ENCODE peak calls at places on chromosomes 2 and 18, in nine cellular contexts. P, Z, L, Y, Q, V, M, W and G are unnamed samples.

GRCh38 chr18:38545071-38545470 is 979.5 kb upstream of the CELF4 start:
- DNase-seq in W (no peak), M (no peak), L (peak), Z (no peak), P (no peak), V (no peak), Y (no peak), Q (no peak), G (no peak)

GRCh38 chr2:234335676-234336228 is 161.1 kb downstream of the ARL4C start:
- DNase-seq in Q (peak), V (no peak), W (no peak), Z (peak), Y (no peak), L (no peak), P (peak), M (no peak), G (no peak)

GRCh38 chr2:231642631-231643493 is 50.2 kb downstream of the TEX44 start:
- DNase-seq in V (no peak), Z (peak), P (peak), W (peak), L (peak), Q (peak), Y (no peak), M (peak), G (no peak)

GRCh38 chr18:46916551-46917107 is 678 bp downstream of the PIAS2 start:
- DNase-seq in Y (no peak), V (no peak), Q (no peak), P (peak), W (no peak), M (no peak), Z (no peak), L (peak), G (peak)

GRCh38 chr2:50979495-50979894 is 52.4 kb downstream of the NRXN1 start:
- DNase-seq in Z (no peak), V (no peak), W (no peak), P (no peak), Q (no peak), L (no peak), Y (no peak), M (no peak), G (no peak)

GRCh38 chr2:239368906-239369584 is 31.8 kb downstream of the HDAC4 start:
- DNase-seq in P (no peak), Z (no peak), Q (no peak), L (no peak), V (no peak), M (no peak), Y (no peak), W (no peak), G (no peak)

GRCh38 chr18:69898241-69898861 is 49.3 kb downstream of the CD226 start:
- DNase-seq in Y (no peak), L (peak), V (no peak), Q (no peak), Z (no peak), W (no peak), P (no peak), M (no peak), G (peak)

GRCh38 chr2:181573140-181573736 is 83.7 kb downstream of the CERKL start:
- DNase-seq in P (peak), V (no peak), L (peak), M (peak), Q (no peak), Y (no peak), W (no peak), Z (no peak), G (no peak)

GRCh38 chr18:57839942-57840381 is 36.8 kb upstream of the ATP8B1 start:
- DNase-seq in Q (no peak), Z (no peak), L (no peak), V (no peak), W (no peak), Y (no peak), P (peak), M (no peak), G (no peak)

GRCh38 chr18:31478688-31479087 is 19.3 kb upstream of the DSG2 start:
- DNase-seq in Z (no peak), W (no peak), P (no peak), L (no peak), V (no peak), Y (no peak), M (no peak), Q (no peak), G (no peak)

GRCh38 chr2:48510329-48510728 is 19.6 kb upstream of the STON1 start:
- DNase-seq in V (no peak), Y (no peak), Z (no peak), W (no peak), L (no peak), Q (no peak), P (peak), M (no peak), G (no peak)

GRCh38 chr2:16008856-16009255 is 68.5 kb downstream of the MYCN start:
- DNase-seq in P (no peak), Z (no peak), Y (no peak), Q (no peak), V (no peak), M (no peak), L (no peak), W (no peak), G (no peak)

GRCh38 chr2:201466050-201466660 is 14.6 kb downstream of the STRADB start:
- DNase-seq in L (no peak), Y (no peak), M (no peak), P (peak), Z (no peak), V (no peak), Q (no peak), W (no peak), G (no peak)

GRCh38 chr2:206728277-206729199 is 10.3 kb upstream of the DYTN start:
- DNase-seq in P (no peak), W (no peak), Z (no peak), M (peak), V (no peak), Y (no peak), Q (no peak), L (peak), G (no peak)

GRCh38 chr2:70087703-70088507 is 628 bp downstream of the PCBP1 start:
- DNase-seq in W (peak), P (peak), Y (no peak), Z (peak), V (peak), L (peak), Q (peak), M (no peak), G (no peak)

GRCh38 chr18:10927980-10928605 is 221.3 kb downstream of the PIEZO2 start:
- DNase-seq in L (no peak), Z (no peak), P (no peak), M (no peak), Y (no peak), W (no peak), V (no peak), Q (no peak), G (no peak)
- TF ChIP-seq POLR2A in L (no peak), Z (no peak), P (no peak), M (no peak), Y (no peak), W (no peak), V (no peak), Q (no peak), G (peak)

GRCh38 chr2:29660216-29660615 is 261.2 kb downstream of the ALK start:
- DNase-seq in W (no peak), V (no peak), Z (no peak), Y (no peak), L (no peak), P (no peak), Q (no peak), M (no peak), G (no peak)

GRCh38 chr2:29662841-29663240 is 258.5 kb downstream of the ALK start:
- DNase-seq in M (no peak), L (no peak), Z (no peak), V (no peak), W (no peak), Q (no peak), Y (no peak), P (no peak), G (no peak)

GRCh38 chr2:29663266-29663665 is 258.1 kb downstream of the ALK start:
- DNase-seq in M (no peak), V (no peak), P (no peak), Q (no peak), Z (no peak), Y (no peak), W (no peak), L (no peak), G (no peak)

GRCh38 chr2:29664578-29664977 is 256.8 kb downstream of the ALK start:
- DNase-seq in Y (no peak), L (no peak), Z (no peak), Q (no peak), P (no peak), V (no peak), M (no peak), W (no peak), G (no peak)
- TF ChIP-seq POLR2AphosphoS5 in Y (no peak), L (no peak), Z (no peak), Q (no peak), P (no peak), V (no peak), M (no peak), W (no peak), G (no peak)

DNA sequence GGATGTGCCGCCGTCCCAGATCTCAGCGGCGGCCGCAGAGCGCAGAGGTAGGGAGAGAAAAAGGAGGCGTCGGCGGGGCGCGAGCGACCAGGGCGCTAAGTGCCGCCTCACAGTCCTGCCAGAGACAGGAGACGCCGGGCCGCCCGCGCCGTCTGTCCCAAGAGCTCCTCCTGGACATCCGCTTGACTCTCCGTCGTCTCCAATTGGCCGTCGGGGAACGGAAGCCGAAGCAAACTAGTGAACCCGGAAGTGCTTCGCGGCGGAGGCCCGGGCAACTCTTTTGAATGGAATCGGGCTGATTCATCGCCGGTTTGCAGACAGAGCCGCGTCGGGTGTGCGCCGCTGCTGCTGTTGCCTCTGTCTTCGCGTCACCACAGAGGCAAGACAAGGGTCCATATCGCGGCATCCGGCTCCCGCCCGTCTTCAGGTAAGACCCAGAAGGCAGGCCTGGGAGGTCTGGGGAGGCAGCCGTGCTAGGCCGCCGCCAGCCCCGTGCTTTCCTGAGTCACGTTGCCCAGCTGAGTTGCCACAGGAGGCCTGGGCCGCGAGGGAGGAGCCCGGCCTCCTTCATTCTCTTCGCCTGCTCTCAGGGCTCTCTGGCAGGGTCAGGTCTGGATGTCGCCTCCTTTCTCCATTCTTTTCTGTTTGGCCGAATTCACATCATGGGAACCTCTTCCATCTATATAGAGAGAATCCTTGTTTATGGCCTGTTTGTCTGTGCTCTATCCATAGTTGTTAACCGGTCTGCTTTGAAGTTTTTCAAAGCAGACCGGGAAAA is at the start of gene PSMD14:
- DNase-seq in W (peak), Q (peak), Z (peak), P (peak), Y (peak), L (peak), M (peak), V (peak), G (peak)
- TF ChIP-seq POLR2A in W (peak), Q (no peak), Z (peak), P (peak), Y (no peak), L (peak), M (peak), V (peak), G (peak)

DNA sequence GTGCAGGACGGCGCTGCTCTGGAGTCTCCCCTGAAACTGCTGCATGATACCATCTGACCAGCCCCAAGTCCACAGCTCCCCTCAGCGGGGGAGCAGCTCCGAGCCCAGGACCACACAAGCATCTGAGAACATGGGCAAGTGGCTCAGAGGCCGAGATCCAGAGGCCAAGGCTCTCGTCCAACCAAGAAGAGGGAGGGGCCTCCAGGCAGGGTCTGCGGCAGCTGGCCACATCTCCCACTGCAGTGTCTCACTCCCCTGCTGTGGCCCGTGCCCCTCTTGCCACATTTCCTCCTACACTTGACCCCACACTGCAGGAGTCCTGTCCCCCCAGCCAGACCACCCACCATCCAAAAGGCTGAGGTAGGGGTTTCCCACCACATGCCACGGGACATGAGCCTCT is 50.2 kb downstream of the TFCP2L1 start:
- DNase-seq in Z (no peak), Q (no peak), Y (no peak), L (no peak), V (no peak), P (no peak), W (no peak), M (no peak), G (no peak)
- TF ChIP-seq POLR2AphosphoS5 in Z (no peak), Q (no peak), Y (no peak), L (no peak), V (no peak), P (no peak), W (no peak), M (no peak), G (no peak)

DNA sequence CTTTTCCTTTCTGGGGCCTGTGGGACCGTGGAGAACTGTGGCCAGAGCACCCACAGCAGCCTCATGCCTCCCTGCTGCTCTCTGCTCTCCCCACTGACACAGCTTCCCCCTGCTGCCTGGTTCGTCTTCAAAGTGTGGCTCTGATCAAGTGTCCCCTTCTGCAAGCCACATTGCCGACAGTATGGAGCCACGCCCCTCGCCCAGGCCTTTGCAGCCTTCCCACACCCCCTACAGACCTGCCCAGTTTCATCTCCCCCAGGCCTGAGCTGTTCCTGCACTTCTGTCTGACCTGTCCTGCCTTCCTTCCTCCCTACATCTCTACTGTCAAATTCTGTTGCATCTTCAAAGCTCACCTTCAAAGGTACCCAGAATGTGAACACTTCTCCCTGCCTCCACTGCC is 29.2 kb upstream of the CATIP start:
- DNase-seq in V (no peak), L (no peak), W (no peak), P (no peak), Y (no peak), Z (no peak), M (no peak), Q (no peak), G (no peak)
- TF ChIP-seq POLR2A in V (no peak), L (no peak), W (no peak), P (no peak), Y (no peak), Z (no peak), M (no peak), Q (no peak), G (no peak)

GRCh38 chr2:26530696-26531095 is 52.8 kb upstream of the OTOF start:
- DNase-seq in W (no peak), P (peak), V (no peak), Z (no peak), M (no peak), L (no peak), Y (no peak), Q (no peak), G (no peak)
- TF ChIP-seq POLR2AphosphoS5 in W (no peak), P (no peak), V (no peak), Z (no peak), M (no peak), L (no peak), Y (no peak), Q (no peak), G (no peak)

GRCh38 chr2:105744909-105745853 is at the start of gene NCK2:
- DNase-seq in Y (no peak), Q (peak), M (no peak), L (no peak), W (peak), V (peak), Z (peak), P (peak), G (peak)

GRCh38 chr2:105741617-105742016 is 3.1 kb upstream of the NCK2 start:
- DNase-seq in W (no peak), Z (no peak), L (no peak), M (no peak), Q (no peak), P (no peak), Y (no peak), V (no peak), G (no peak)

GRCh38 chr2:105747254-105747909 is 2.7 kb downstream of the NCK2 start:
- DNase-seq in L (no peak), V (no peak), P (no peak), W (no peak), Z (no peak), M (no peak), Q (no peak), Y (no peak), G (no peak)

GRCh38 chr2:105746177-105747080 is 1.7 kb downstream of the NCK2 start:
- DNase-seq in Y (no peak), Z (peak), W (peak), V (peak), Q (peak), L (peak), P (no peak), M (no peak), G (peak)

DNA sequence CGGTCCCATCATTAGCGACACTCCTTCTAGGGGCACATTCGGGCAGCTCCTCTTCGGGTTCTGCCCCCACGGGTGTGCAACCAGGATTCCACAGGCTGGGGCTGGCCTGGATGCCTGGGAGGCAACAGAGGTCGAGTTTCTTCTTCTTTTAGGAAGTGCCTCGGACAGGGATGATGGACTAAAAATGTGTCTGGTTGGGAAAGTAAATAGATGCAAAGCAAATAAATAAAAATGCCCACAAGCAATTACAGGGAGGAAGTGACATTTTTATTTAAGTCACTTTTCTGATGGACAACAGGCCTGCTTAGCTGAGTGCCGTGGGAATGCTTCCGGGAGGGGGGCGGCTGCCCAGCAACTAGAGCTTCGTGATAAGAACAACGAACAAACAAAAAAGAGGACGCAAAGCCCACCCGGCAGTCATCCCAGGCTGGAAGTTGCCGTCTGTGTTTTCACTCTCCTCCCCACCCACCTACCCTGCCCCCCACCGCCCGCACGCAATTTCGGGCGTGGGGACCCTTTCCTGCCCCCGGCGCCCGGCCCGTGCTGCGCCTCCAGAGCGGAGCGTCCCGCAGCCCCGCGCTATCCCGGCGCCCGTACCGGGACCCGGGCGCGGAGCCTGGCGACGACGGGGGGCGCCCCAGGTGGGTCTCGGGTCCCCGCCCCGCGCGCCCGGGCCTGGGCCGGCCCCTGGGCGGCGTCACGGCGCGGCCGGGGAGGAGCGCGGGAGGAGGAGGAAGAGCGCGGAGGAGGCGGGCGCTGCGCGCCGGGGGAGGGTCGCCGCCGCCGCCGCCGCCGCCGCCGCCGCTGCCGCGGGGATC is 412 bp upstream of the NCK2 start:
- DNase-seq in Y (no peak), W (peak), L (peak), V (peak), Z (peak), P (peak), Q (peak), M (no peak), G (peak)
- TF ChIP-seq POLR2A in Y (no peak), W (no peak), L (no peak), V (no peak), Z (no peak), P (peak), Q (no peak), M (no peak), G (no peak)

GRCh38 chr2:241128266-241128665 is 21.0 kb downstream of the PASK start:
- DNase-seq in L (no peak), Q (no peak), Z (no peak), P (no peak), V (no peak), M (no peak), Y (no peak), W (no peak), G (no peak)

GRCh38 chr2:241126201-241126611 is 23.1 kb downstream of the PASK start:
- DNase-seq in L (no peak), W (no peak), M (no peak), Z (no peak), P (no peak), Q (no peak), V (no peak), Y (no peak), G (no peak)

GRCh38 chr2:241129086-241129871 is 20.0 kb downstream of the PASK start:
- DNase-seq in V (no peak), W (no peak), Y (no peak), Z (no peak), P (no peak), L (no peak), Q (no peak), M (no peak), G (no peak)

GRCh38 chr2:241125626-241126025 is 23.5 kb upstream of the MTERF4 start:
- DNase-seq in Q (no peak), Y (no peak), V (no peak), W (no peak), P (no peak), L (no peak), M (no peak), Z (no peak), G (no peak)

DNA sequence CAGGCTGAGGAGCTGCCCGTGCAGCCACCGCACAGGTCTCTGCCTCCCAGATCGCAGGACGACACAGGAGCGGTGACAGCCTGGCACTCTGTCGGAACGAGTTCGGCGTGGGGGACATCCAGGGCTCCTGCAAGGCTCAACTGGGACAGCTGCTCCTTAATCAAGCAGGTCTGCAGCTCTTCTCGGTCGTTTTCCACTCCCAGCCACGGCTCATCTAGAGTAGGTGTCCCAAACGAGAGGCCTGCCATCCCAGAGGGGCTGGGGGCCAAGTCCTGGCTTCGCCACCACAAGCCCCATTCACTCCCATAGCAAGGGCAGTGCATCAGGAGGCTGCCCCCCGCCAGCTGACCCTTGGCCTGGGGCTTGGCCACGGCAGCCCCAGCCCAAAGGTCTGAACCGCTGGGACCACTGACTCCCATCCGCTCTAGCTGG is 22.5 kb downstream of the PASK start:
- DNase-seq in Y (no peak), Q (no peak), M (no peak), W (no peak), L (no peak), Z (no peak), V (no peak), P (no peak), G (no peak)
- TF ChIP-seq POLR2AphosphoS5 in Y (no peak), Q (no peak), M (no peak), W (no peak), L (no peak), Z (no peak), V (no peak), P (no peak), G (no peak)